ENCODE peak calls at places on chromosomes 6 and 20, in six cellular contexts. P is fibroblast of pulmonary artery, X is A549, J is body of pancreas, O is Peyer's patch, R is mesothelial cell of epicardium. U is an unnamed sample.

GRCh38 chr20:33370296-33370695 is 31.0 kb downstream of the CDK5RAP1 start:
- DNase-seq in P (no peak), X (no peak), J (no peak), O (peak), R (no peak), U (no peak)

GRCh38 chr6:12017263-12017662 is 5.2 kb downstream of the HIVEP1 start:
- DNase-seq in P (no peak), X (no peak), J (no peak), O (no peak), R (no peak), U (no peak)

GRCh38 chr6:42106663-42107023 is 35.8 kb downstream of the C6orf132 start:
- DNase-seq in P (no peak), X (no peak), J (no peak), O (no peak), R (no peak), U (no peak)

GRCh38 chr6:5173862-5174643 is 86.7 kb downstream of the LYRM4 start:
- DNase-seq in P (no peak), X (no peak), J (no peak), O (peak), R (no peak), U (no peak)

GRCh38 chr6:159299566-159299965 is 130.4 kb downstream of the FNDC1 start:
- DNase-seq in P (no peak), X (no peak), J (no peak), O (no peak), R (no peak), U (no peak)

GRCh38 chr20:6976535-6976934 is 209.0 kb downstream of the BMP2 start:
- DNase-seq in P (no peak), X (peak), J (no peak), O (no peak), R (no peak), U (no peak)

GRCh38 chr20:5549200-5549599 is 201.0 kb upstream of the SHLD1 start:
- DNase-seq in P (no peak), X (no peak), J (no peak), O (no peak), R (no peak), U (no peak)

GRCh38 chr20:51335329-51335841 is 207.1 kb downstream of the NFATC2 start:
- DNase-seq in P (peak), X (peak), J (no peak), O (no peak), R (no peak), U (no peak)

GRCh38 chr6:38484656-38485055 is 155.1 kb downstream of the BTBD9 start:
- DNase-seq in P (no peak), X (no peak), J (no peak), O (no peak), R (no peak), U (no peak)

GRCh38 chr6:45118684-45119230 is 209.4 kb upstream of the RUNX2 start:
- DNase-seq in P (no peak), X (no peak), J (no peak), O (no peak), R (no peak), U (no peak)

GRCh38 chr20:1623501-1624250 is 3.9 kb upstream of the SIRPB1 start:
- DNase-seq in P (no peak), X (no peak), J (no peak), O (no peak), R (no peak), U (no peak)
- TF ChIP-seq CTCF in P (no peak), X (no peak), J (no peak), O (no peak), R (no peak), U (no peak)

GRCh38 chr6:27474672-27475071 is 1.8 kb upstream of the ZNF184 start:
- DNase-seq in P (no peak), X (no peak), J (no peak), O (no peak), R (no peak), U (no peak)

GRCh38 chr6:27477318-27478013 is 4.6 kb upstream of the ZNF184 start:
- DNase-seq in P (no peak), X (no peak), J (no peak), O (no peak), R (no peak), U (no peak)

GRCh38 chr6:27474172-27474465 is 1.2 kb upstream of the ZNF184 start:
- DNase-seq in P (no peak), X (no peak), J (no peak), O (no peak), R (no peak), U (no peak)

GRCh38 chr6:27478141-27478705 is 5.3 kb upstream of the ZNF184 start:
- DNase-seq in P (peak), X (no peak), J (no peak), O (no peak), R (no peak), U (no peak)

DNA sequence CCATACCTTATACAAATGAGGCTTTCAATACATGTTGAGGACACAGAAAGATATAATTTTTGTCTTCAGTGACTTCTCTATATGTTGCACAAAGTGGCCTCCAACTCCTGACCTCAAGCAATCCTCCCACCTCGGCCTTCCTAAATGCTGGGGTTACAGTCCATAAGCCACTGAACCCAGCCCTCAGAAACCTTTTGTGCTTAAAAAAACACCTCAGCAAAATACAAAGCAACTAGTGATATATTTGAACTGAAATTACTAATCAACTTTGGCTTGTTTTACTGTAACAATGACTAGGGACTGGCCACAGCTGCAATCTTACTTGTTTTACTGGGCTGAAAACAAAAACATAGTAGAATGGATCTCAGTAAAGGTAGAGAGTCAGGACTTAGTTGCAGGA is 3.2 kb upstream of the ZNF184 start:
- DNase-seq in P (no peak), X (no peak), J (no peak), O (no peak), R (no peak), U (no peak)
- TF ChIP-seq CTCF in P (no peak), X (no peak), J (no peak), O (no peak), R (no peak), U (no peak)

GRCh38 chr6:170269873-170270541 is 20.9 kb downstream of the DLL1 start:
- DNase-seq in P (no peak), X (no peak), J (no peak), O (no peak), R (no peak), U (no peak)
- TF ChIP-seq CTCF in P (no peak), X (no peak), J (no peak), O (no peak), R (no peak), U (no peak)

GRCh38 chr20:21302645-21303060 is 478 bp upstream of the XRN2 start:
- DNase-seq in P (no peak), X (no peak), J (no peak), O (no peak), R (no peak), U (no peak)

GRCh38 chr20:21303872-21304586 is 898 bp downstream of the XRN2 start:
- DNase-seq in P (peak), X (no peak), J (no peak), O (no peak), R (no peak), U (no peak)

GRCh38 chr20:21308340-21308739 is 5.2 kb downstream of the XRN2 start:
- DNase-seq in P (no peak), X (no peak), J (no peak), O (no peak), R (no peak), U (no peak)

GRCh38 chr20:21301940-21302644 is 1.0 kb upstream of the XRN2 start:
- DNase-seq in P (no peak), X (no peak), J (no peak), O (no peak), R (no peak), U (no peak)

GRCh38 chr20:21303061-21303871 is at the start of gene XRN2:
- DNase-seq in P (peak), X (peak), J (peak), O (peak), R (peak), U (peak)
- TF ChIP-seq CTCF in P (no peak), X (no peak), J (peak), O (no peak), R (no peak), U (peak)

U was measured in progenitor cell of endocrine pancreas.